ENCODE peak calls at places on chromosomes 2 and 18, in seven cellular contexts. P, R, A, D, G, X and O are unnamed samples.

GRCh38 chr2:154698789-154699559 is 479 bp downstream of the KCNJ3 start:
- DNase-seq in P (no peak), R (no peak), A (peak; percentile 20), D (no peak), G (no peak), X (no peak), O (no peak)

GRCh38 chr2:16281451-16282330 is 341.3 kb downstream of the MYCN start:
- DNase-seq in P (no peak), R (no peak), A (peak; percentile 67), D (no peak), G (no peak), X (peak; percentile 71), O (no peak)

GRCh38 chr2:84481702-84482101 is 22.6 kb upstream of the SUCLG1 start:
- DNase-seq in P (no peak), R (no peak), A (no peak), D (no peak), G (no peak), X (no peak), O (peak; percentile 33)

GRCh38 chr2:166127217-166128155 is at the start of gene SCN1A:
- DNase-seq in P (no peak), R (no peak), A (peak; percentile 50), D (no peak), G (no peak), X (peak; percentile 59), O (no peak)

GRCh38 chr18:58045265-58046086 is 1.4 kb downstream of the NEDD4L start:
- DNase-seq in P (peak; percentile 28), R (no peak), A (peak; percentile 74), D (no peak), G (no peak), X (peak; percentile 67), O (peak; percentile 34)

GRCh38 chr2:177393381-177393780 is 808 bp downstream of the AGPS start:
- DNase-seq in P (no peak), R (no peak), A (no peak), D (no peak), G (no peak), X (peak; percentile 4), O (no peak)

GRCh38 chr2:240256704-240257637 is 116.5 kb upstream of the OTOS start:
- DNase-seq in P (no peak), R (no peak), A (no peak), D (no peak), G (no peak), X (no peak), O (no peak)

GRCh38 chr2:151638188-151638933 is 95.9 kb downstream of the NEB start:
- DNase-seq in P (no peak), R (no peak), A (no peak), D (no peak), G (no peak), X (no peak), O (peak; percentile 29)

GRCh38 chr18:35331367-35332087 is 12.7 kb downstream of the ZNF24 start:
- DNase-seq in P (no peak), R (no peak), A (no peak), D (no peak), G (no peak), X (no peak), O (no peak)

GRCh38 chr2:239349448-239350135 is 51.2 kb downstream of the HDAC4 start:
- DNase-seq in P (no peak), R (no peak), A (no peak), D (no peak), G (no peak), X (peak; percentile 57), O (no peak)

DNA sequence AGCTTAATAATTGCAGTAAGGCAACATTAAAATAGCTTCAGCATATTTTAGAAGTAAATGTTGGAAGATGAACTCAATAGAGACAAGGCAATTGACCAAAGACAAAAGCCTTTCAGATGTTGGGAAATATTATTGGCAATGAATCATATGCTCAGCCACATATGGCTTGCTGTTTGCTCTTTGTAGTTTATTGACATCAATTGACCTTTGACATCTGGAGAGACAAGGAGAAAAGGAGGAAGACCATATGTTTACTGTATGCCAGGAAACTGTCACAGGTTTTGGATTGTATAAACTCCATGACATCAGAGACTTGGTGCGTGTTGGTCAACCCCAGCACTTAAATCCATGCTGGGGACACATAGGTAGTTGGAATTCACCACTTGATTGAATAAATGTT is 60.6 kb upstream of the SLC16A14 start:
- DNase-seq in P (no peak), R (no peak), A (no peak), D (no peak), G (no peak), X (no peak), O (no peak)
- H3K27ac ChIP-seq in P (no peak overlapping the region), R (peak overlapping the region; percentile 71), A (no peak overlapping the region), D (no peak overlapping the region), G (peak overlapping the region; percentile 76), X (no peak overlapping the region), O (no peak overlapping the region)

DNA sequence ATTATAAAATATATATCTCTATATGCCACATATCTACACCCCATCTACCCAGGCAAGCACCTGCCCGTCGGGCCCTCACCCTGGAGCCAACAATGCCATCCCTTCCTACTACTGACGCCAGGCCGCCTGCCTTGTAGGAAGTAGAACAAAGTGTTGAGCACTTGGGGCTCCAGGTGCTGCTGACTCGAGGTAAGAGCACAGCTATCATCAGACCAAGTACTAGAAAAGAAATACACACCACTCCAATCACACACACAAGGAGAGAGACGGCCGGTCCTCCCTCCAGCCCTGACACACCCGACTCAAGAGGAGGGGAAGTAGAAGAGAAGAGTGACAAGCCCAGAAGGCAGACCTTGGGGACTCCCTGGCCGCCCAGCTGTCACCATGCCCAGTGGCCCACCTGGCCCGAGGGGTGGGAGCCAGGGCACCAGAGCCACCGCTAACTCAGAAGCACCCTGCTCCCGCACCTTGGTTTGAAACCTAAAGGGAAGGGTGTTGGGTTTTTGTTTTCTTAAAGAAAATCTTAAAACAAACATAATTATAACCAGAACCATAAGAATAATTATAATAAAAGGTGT is 64.0 kb upstream of the POMC start:
- DNase-seq in P (no peak), R (no peak), A (no peak), D (no peak), G (no peak), X (no peak), O (no peak)
- H3K9me3 ChIP-seq in P (no peaks in the 10 kb centered on the region), R (no peaks in the 10 kb centered on the region), A (no peaks in the 10 kb centered on the region), D (no peaks in the 10 kb centered on the region), G (no peaks in the 10 kb centered on the region), X (no peaks in the 10 kb centered on the region), O (no peaks in the 10 kb centered on the region)

DNA sequence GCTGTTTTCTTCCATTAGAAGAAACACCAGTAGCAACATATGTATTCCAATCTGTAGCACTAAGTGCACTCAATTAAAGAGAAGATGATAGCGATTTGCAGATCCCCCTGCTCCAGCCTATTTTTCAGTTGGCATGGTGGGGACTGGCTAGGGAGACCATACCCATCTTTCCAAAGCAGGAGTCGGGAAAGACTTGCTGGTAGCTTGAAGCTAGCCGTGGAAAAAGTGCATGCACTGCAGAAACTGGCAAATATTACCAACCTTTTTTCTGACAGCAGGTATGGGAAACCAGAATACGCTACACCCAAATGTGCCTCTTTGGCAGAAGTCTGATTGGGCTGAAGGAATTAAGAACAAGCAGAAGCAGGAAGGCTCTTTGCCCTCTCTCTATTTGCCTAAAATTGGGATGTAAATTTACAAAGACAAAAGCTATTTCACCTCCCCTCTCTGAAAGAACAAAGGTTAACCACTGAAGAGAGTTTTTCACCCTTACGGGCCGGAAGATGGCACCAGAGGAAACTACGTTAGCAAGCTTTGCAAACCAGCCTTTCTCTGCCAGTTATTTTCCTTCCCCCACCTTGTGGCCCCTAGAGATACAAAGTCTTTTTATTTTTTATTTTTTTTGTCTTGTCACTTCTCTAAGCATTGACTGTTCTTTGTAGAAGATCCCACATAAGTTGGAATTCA is 273.1 kb downstream of the DLGAP1 start:
- DNase-seq in P (no peak), R (no peak), A (peak; percentile 38), D (no peak), G (no peak), X (peak; percentile 53), O (no peak)
- TF ChIP-seq CTCF in P (no peak), R (no peak), A (no peak), D (no peak), G (no peak), X (peak; percentile 57), O (no peak)

GRCh38 chr2:160075171-160075570 is 12.8 kb upstream of the PLA2R1 start:
- DNase-seq in P (peak; percentile 75), R (no peak), A (no peak), D (peak; percentile 47), G (no peak), X (no peak), O (no peak)

GRCh38 chr2:160068906-160069305 is 6.5 kb upstream of the PLA2R1 start:
- DNase-seq in P (no peak), R (no peak), A (no peak), D (no peak), G (no peak), X (no peak), O (no peak)

GRCh38 chr2:160076239-160076638 is 13.8 kb upstream of the PLA2R1 start:
- DNase-seq in P (no peak), R (no peak), A (no peak), D (no peak), G (no peak), X (no peak), O (no peak)

GRCh38 chr2:160076935-160077334 is 14.5 kb upstream of the PLA2R1 start:
- DNase-seq in P (no peak), R (no peak), A (no peak), D (no peak), G (no peak), X (no peak), O (no peak)

GRCh38 chr2:160073284-160073888 is 11.0 kb upstream of the PLA2R1 start:
- DNase-seq in P (no peak), R (no peak), A (no peak), D (no peak), G (no peak), X (no peak), O (no peak)
- H3K27ac ChIP-seq in P (no peak overlapping the region), R (no peak overlapping the region), A (no peak overlapping the region), D (no peak overlapping the region), G (no peak overlapping the region), X (no peak overlapping the region), O (no peak overlapping the region)

GRCh38 chr18:3478262-3478978 is 28.4 kb downstream of the TGIF1 start:
- DNase-seq in P (no peak), R (no peak), A (no peak), D (no peak), G (no peak), X (no peak), O (no peak)
- H3K9me3 ChIP-seq in P (no peaks in the 10 kb centered on the region), R (no peaks in the 10 kb centered on the region), A (no peaks in the 10 kb centered on the region), D (peaks cover 4% of the 10 kb centered on the region), G (no peaks in the 10 kb centered on the region), X (no peaks in the 10 kb centered on the region), O (no peaks in the 10 kb centered on the region)

DNA sequence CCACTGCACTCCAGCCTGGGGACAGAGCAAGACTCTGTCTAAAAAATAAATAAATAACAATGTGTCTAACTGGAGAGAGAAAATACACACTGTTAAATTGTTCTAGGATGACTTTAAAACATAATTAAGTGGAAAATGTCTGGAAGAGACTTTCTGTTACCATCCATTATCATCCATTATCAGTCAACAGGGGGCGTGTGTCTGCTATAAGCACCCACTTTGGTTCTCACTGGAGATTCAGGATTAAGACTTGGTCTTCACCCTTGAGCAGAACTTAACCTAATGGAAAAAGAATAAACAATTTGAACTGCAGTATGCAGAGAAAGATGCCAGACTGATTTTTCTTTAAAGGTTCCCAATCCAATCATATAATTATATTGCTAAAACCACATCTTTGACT is 999.8 kb upstream of the GYPC start:
- DNase-seq in P (no peak), R (no peak), A (no peak), D (no peak), G (no peak), X (no peak), O (no peak)
- TF ChIP-seq CTCF in P (no peak), R (no peak), A (no peak), D (no peak), G (no peak), X (peak; percentile 30), O (no peak)